ENCODE peak calls at places on chromosomes 11 and 22, in six cellular contexts. U is fibroblast of mammary gland, R is psoas muscle, K is pancreas, V is left lung, E is cardiac fibroblast. W is an unnamed sample.
A peak's percentile ranks its signal among the peaks of the same experiment; 100 is the strongest.

GRCh38 chr11:36095716-36096115 is 151.9 kb downstream of the LDLRAD3 start:
- DNase-seq in R (no peak), V (no peak), U (peak; percentile 50), K (no peak), E (no peak), W (peak; percentile 28)

GRCh38 chr11:250740-251299 is 14.0 kb downstream of the PSMD13 start:
- DNase-seq in K (peak; percentile 74), U (peak; percentile 59), E (peak; percentile 73), R (peak; percentile 68), V (no peak), W (peak; percentile 51)

GRCh38 chr11:10580625-10581024 is 12.2 kb upstream of the LYVE1 start:
- DNase-seq in U (no peak), E (no peak), V (no peak), K (no peak), R (no peak), W (no peak)

GRCh38 chr11:44133335-44133946 is 38.0 kb downstream of the EXT2 start:
- DNase-seq in K (no peak), U (peak; percentile 56), V (no peak), R (no peak), E (peak; percentile 68), W (peak; percentile 62)

GRCh38 chr22:29479417-29480261 is at the start of gene NEFH:
- DNase-seq in V (no peak), E (no peak), U (no peak), R (no peak), K (no peak), W (no peak)

GRCh38 chr11:113932788-113933187 is 28.2 kb downstream of the HTR3B start:
- DNase-seq in K (no peak), V (no peak), R (no peak), U (no peak), E (no peak), W (no peak)

GRCh38 chr11:38323961-38324761 is 1726.1 kb upstream of the RAG2 start:
- DNase-seq in U (no peak), K (no peak), V (no peak), E (peak; percentile 9), R (no peak), W (no peak)

GRCh38 chr22:33579448-33580093 is 340.7 kb downstream of the LARGE1 start:
- DNase-seq in E (peak; percentile 67), R (peak; percentile 64), U (peak; percentile 52), V (no peak), K (peak; percentile 66), W (peak; percentile 2)

GRCh38 chr11:13429836-13430235 is 33.2 kb downstream of the BTBD10 start:
- DNase-seq in R (no peak), V (no peak), K (no peak), U (no peak), E (no peak), W (no peak)

DNA sequence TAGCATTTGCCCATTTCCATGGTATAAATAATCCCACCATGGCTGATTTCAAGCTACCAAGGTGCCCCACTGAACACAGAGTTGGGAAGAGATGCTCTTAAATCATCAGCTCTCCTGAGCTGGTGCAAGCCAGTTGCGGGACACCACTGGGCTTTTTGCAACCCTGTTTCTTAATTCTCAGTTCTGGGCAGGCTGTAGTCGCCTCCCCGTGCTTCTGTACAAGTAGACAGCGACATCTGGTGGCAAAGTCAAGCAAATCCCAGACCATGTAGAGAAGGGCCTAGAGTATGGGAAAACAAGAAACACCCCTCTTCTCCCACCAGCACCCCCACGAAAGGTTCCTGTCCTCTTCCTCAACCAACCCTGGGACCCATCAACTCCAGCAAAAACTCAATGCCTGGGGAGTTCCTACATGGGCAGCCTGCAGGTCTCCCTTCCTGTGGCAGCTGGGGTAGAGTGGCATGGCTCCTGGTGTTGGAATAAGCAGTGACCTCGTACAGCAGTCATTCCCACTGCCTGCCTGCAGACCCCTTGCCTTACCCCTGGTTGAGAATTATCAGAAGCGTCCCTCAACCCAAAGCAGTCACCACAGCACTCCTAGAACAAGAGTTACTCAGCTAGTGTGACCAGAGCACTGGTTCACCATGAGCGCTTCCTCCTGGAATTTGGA is 68.4 kb downstream of the IGLL5 start:
- DNase-seq in E (peak; percentile 80), V (no peak), K (no peak), R (peak; percentile 62), U (peak; percentile 67), W (peak; percentile 62)
- TF ChIP-seq CTCF in E (peak; percentile 86), V (peak; percentile 85), K (peak; percentile 69), R (peak; percentile 80), U (peak; percentile 79), W (peak; percentile 84)

GRCh38 chr11:111912535-111912934 is at the start of gene HSPB2:
- DNase-seq in U (no peak), R (peak; percentile 77), E (no peak), V (peak; percentile 72), K (peak; percentile 58), W (no peak)

GRCh38 chr11:111909378-111909777 is 2.2 kb downstream of the CRYAB start:
- DNase-seq in E (no peak), K (no peak), R (no peak), V (no peak), U (no peak), W (no peak)

GRCh38 chr11:111908639-111909305 is 2.8 kb downstream of the CRYAB start:
- DNase-seq in V (no peak), K (no peak), R (no peak), U (no peak), E (no peak), W (no peak)

GRCh38 chr11:111911563-111912401 is at the start of gene CRYAB:
- DNase-seq in E (peak; percentile 73), U (peak; percentile 81), V (no peak), K (peak; percentile 68), R (peak; percentile 97), W (peak; percentile 49)

GRCh38 chr11:111910637-111911562 is 670 bp downstream of the CRYAB start:
- DNase-seq in K (no peak), R (peak; percentile 60), U (no peak), E (no peak), V (no peak), W (no peak)
- H3K4me3 ChIP-seq in K (peak overlapping the region; percentile 20), R (peak overlapping the region; percentile 82), U (no peak overlapping the region), E (peak overlapping the region; percentile 6), V (no peak overlapping the region), W (no peak overlapping the region)

DNA sequence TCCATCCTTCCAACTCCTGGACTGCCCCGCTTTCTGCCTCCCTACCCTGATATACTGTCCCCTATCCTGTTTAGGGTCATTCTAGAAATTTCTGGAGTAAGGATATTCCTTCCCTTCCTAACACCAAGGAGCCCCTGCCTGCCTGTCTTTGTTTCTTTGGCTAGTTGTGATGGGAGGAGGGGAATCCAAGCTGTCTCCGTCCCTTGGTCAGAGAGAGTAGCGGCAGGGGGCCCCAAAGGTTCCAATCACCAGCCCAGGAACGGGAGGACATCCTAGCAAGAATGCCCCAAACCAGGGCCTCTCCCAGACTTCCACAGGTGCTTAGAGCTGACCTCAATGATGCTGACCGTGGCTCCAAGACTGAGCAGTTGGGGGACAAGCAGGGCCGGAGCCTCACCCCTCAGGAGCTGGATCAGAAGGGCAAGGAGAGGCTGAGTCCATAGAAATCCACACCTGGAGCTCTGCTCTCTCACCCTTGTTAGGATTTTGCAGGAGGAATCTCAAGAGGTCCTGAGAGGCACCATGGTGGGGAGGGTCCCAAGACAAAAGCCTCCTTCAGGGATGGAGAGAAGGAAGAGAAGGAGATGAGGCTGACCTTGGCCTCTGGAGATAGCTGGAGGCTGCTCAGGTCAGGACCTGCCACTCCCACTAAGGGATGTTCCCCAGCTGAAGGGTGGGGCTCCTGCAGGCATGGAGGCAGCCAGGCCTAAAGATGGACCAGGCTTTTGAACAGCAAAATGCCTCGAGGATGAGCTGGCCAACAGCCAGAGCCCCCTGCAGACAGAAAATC is 13.6 kb downstream of the SLC22A12 start:
- DNase-seq in K (no peak), U (no peak), R (no peak), E (no peak), V (no peak), W (no peak)
- TF ChIP-seq CTCF in K (no peak), U (no peak), R (no peak), E (no peak), V (no peak), W (no peak)

GRCh38 chr22:44211256-44211945 is 30.7 kb downstream of the PARVG start:
- DNase-seq in V (no peak), E (peak; percentile 17), R (no peak), U (peak; percentile 44), K (peak; percentile 26), W (no peak)
- H3K4me3 ChIP-seq in V (no peak overlapping the region), E (no peak overlapping the region), R (no peak overlapping the region), U (no peak overlapping the region), K (no peak overlapping the region), W (no peak overlapping the region)

GRCh38 chr22:38966942-38967341 is 9.5 kb downstream of the APOBEC3A start:
- DNase-seq in R (peak; percentile 36), K (no peak), V (no peak), E (no peak), U (no peak), W (no peak)

GRCh38 chr22:38964306-38964705 is 6.9 kb downstream of the APOBEC3A start:
- DNase-seq in U (no peak), E (no peak), R (peak; percentile 24), K (no peak), V (no peak), W (no peak)

GRCh38 chr22:38966379-38966700 is 8.9 kb downstream of the APOBEC3A start:
- DNase-seq in E (no peak), V (no peak), R (no peak), U (no peak), K (no peak), W (no peak)

GRCh38 chr22:38964989-38965388 is 7.6 kb downstream of the APOBEC3A start:
- DNase-seq in V (no peak), K (no peak), R (peak; percentile 32), E (no peak), U (no peak), W (no peak)

GRCh38 chr22:38965614-38966378 is 8.4 kb downstream of the APOBEC3A start:
- DNase-seq in U (no peak), K (no peak), V (no peak), E (no peak), R (peak; percentile 19), W (no peak)
- TF ChIP-seq CTCF in U (no peak), K (no peak), V (no peak), E (no peak), R (no peak), W (no peak)

DNA sequence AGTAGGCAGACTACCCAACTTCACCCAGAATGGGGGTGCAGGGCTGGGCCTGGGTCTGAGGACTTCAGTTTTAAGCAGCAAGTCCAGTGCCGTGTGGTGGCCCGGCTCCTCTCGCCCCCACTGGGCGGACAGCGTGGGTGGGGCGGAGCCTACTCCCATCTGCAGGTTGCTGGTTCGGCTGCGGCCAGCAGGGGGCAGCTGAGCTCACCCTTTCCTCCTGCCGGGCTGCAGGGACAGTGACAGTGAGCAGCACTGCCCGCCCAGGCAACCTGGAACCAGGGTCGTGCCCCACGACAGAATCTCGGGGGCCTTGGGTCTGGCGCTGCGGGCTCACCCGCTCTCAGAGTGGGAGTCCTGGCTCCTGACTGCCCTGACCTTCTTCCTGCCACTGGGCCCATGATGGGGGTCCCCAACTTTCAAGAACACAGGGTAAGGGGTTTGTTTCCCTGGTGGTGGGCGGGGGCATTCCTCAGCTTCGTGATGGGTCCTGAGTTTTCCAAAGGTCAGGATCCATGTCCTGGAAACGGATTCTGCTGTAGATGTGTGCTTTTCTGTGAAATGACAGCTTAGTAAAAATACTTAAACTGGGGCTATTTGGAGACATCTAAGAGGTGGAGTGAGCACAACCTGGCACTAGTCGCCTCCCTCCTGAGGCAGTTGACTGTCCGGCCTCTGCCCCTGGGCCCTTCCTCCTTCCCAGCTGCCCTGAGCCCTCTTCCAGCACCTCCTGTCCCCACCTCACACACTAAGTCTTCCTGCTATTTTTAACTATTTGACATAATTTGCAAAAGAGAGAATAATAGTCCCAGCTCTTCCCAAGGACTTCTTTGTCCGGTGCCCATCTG is 6.0 kb upstream of the NEAT1 start:
- DNase-seq in E (peak; percentile 81), K (peak; percentile 97), R (peak; percentile 97), V (peak; percentile 99), U (peak; percentile 76), W (peak; percentile 72)
- H3K4me3 ChIP-seq in E (peak overlapping the region; percentile 36), K (peak overlapping the region; percentile 14), R (peak overlapping the region; percentile 86), V (no peak overlapping the region), U (peak overlapping the region; percentile 24), W (peak overlapping the region; percentile 20)

GRCh38 chr11:75328426-75329277 is 22.8 kb downstream of the ARRB1 start:
- DNase-seq in K (peak; percentile 83), E (peak; percentile 79), V (no peak), R (peak; percentile 73), U (peak; percentile 76), W (peak; percentile 61)
- TF ChIP-seq CTCF in K (peak; percentile 31), E (peak; percentile 84), V (peak; percentile 61), R (peak; percentile 31), U (peak; percentile 87), W (peak; percentile 76)

W was measured in astrocyte of the spinal cord.